ENCODE peak calls at places on chromosome 3, in seven cellular contexts. S, D, I, U, W, N and T are unnamed samples.
A peak's percentile ranks its signal among the peaks of the same experiment; 100 is the strongest.

GRCh38 chr3:187678869-187679268 is 8.7 kb upstream of the SST start:
- DNase-seq in S (peak; percentile 33), D (no peak), I (peak; percentile 80), U (no peak), W (peak; percentile 35), N (peak; percentile 56), T (no peak)

GRCh38 chr3:100047455-100048141 is 66.7 kb downstream of the FILIP1L start:
- DNase-seq in S (no peak), D (no peak), I (peak; percentile 75), U (no peak), W (no peak), N (peak; percentile 91), T (no peak)

GRCh38 chr3:172213168-172213567 is 173.8 kb downstream of the FNDC3B start:
- DNase-seq in S (no peak), D (no peak), I (no peak), U (no peak), W (no peak), N (no peak), T (no peak)

GRCh38 chr3:15097889-15098288 is 1.1 kb downstream of the RBSN start:
- DNase-seq in S (no peak), D (no peak), I (peak; percentile 67), U (no peak), W (no peak), N (no peak), T (peak; percentile 13)

GRCh38 chr3:137770821-137771399 is 6.8 kb downstream of the SOX14 start:
- DNase-seq in S (no peak), D (no peak), I (no peak), U (no peak), W (no peak), N (no peak), T (no peak)

GRCh38 chr3:129315386-129315991 is 36.8 kb downstream of the HMCES start:
- DNase-seq in S (no peak), D (no peak), I (peak; percentile 66), U (no peak), W (peak; percentile 18), N (peak; percentile 57), T (no peak)

GRCh38 chr3:113505867-113506266 is 9.1 kb downstream of the SPICE1 start:
- DNase-seq in S (no peak), D (no peak), I (no peak), U (no peak), W (no peak), N (no peak), T (no peak)

GRCh38 chr3:157154563-157155333 is 5.2 kb downstream of the CCNL1 start:
- DNase-seq in S (no peak), D (no peak), I (no peak), U (no peak), W (no peak), N (peak; percentile 9), T (no peak)

GRCh38 chr3:52053307-52054304 is 2.8 kb downstream of the DUSP7 start:
- DNase-seq in S (no peak), D (no peak), I (peak; percentile 46), U (no peak), W (peak; percentile 42), N (peak; percentile 40), T (no peak)

GRCh38 chr3:176914764-176915163 is 282.5 kb downstream of the TBL1XR1 start:
- DNase-seq in S (no peak), D (no peak), I (no peak), U (no peak), W (no peak), N (no peak), T (no peak)

GRCh38 chr3:128372707-128373533 is 93.8 kb downstream of the DNAJB8 start:
- DNase-seq in S (no peak), D (no peak), I (no peak), U (no peak), W (no peak), N (no peak), T (no peak)

GRCh38 chr3:27423463-27423862 is 54.3 kb upstream of the NEK10 start:
- DNase-seq in S (no peak), D (no peak), I (peak; percentile 55), U (no peak), W (no peak), N (no peak), T (peak; percentile 6)

GRCh38 chr3:140018556-140018955 is 83.6 kb downstream of the CLSTN2 start:
- DNase-seq in S (no peak), D (no peak), I (no peak), U (no peak), W (no peak), N (no peak), T (no peak)

GRCh38 chr3:128193153-128193552 is 39.9 kb downstream of the EEFSEC start:
- DNase-seq in S (no peak), D (no peak), I (no peak), U (no peak), W (no peak), N (no peak), T (no peak)

GRCh38 chr3:147943265-147943945 is 534.2 kb downstream of the ZIC1 start:
- DNase-seq in S (no peak), D (no peak), I (peak; percentile 92), U (no peak), W (no peak), N (peak; percentile 25), T (peak; percentile 82)

GRCh38 chr3:9330166-9330703 is 32.6 kb upstream of the THUMPD3 start:
- DNase-seq in S (no peak), D (no peak), I (no peak), U (no peak), W (no peak), N (no peak), T (no peak)

GRCh38 chr3:131216801-131217200 is 164.8 kb upstream of the NUDT16 start:
- DNase-seq in S (peak; percentile 33), D (no peak), I (peak; percentile 90), U (no peak), W (no peak), N (no peak), T (peak; percentile 80)

GRCh38 chr3:186705882-186706780 is 11.0 kb upstream of the KNG1 start:
- DNase-seq in S (no peak), D (no peak), I (no peak), U (no peak), W (no peak), N (no peak), T (no peak)

GRCh38 chr3:128319741-128320141 is 146.9 kb downstream of the DNAJB8 start:
- DNase-seq in S (no peak), D (no peak), I (no peak), U (no peak), W (no peak), N (no peak), T (no peak)

GRCh38 chr3:148079370-148079769 is 618.3 kb upstream of the AGTR1 start:
- DNase-seq in S (no peak), D (no peak), I (peak; percentile 32), U (no peak), W (peak; percentile 75), N (no peak), T (no peak)